ENCODE peak calls at places on chromosomes 4 and X, in five cellular contexts. M is body of pancreas, I is brain microvascular endothelial cell, V is IMR-90, G is fibroblast of mammary gland. L is an unnamed sample.

GRCh38 chr4:569958-570667 is 6.0 kb downstream of the TMEM271 start:
- DNase-seq in M (no peak), I (no peak), V (no peak), G (no peak), L (no peak)

GRCh38 chr4:182825786-182826185 is 91.4 kb downstream of the DCTD start:
- DNase-seq in M (no peak), I (no peak), V (no peak), G (no peak), L (no peak)

GRCh38 chr4:3475713-3476260 is 12.7 kb downstream of the DOK7 start:
- DNase-seq in M (no peak), I (no peak), V (no peak), G (no peak), L (no peak)

GRCh38 chr4:46123872-46124755 is at the start of gene GABRG1:
- DNase-seq in M (no peak), I (no peak), V (no peak), G (no peak), L (no peak)

GRCh38 chrX:130114141-130114561 is 3.9 kb upstream of the ELF4 start:
- DNase-seq in M (no peak), I (no peak), V (peak; percentile 19), G (peak; percentile 71), L (no peak)

GRCh38 chrX:9285342-9285771 is 179.5 kb upstream of the TBL1X start:
- DNase-seq in M (no peak), I (no peak), V (no peak), G (no peak), L (no peak)

GRCh38 chr4:22485751-22486150 is 30.1 kb downstream of the ADGRA3 start:
- DNase-seq in M (peak; percentile 31), I (peak; percentile 32), V (peak; percentile 76), G (peak; percentile 91), L (peak; percentile 56)

GRCh38 chr4:51853027-51853682 is 10.2 kb downstream of the DCUN1D4 start:
- DNase-seq in M (no peak), I (no peak), V (peak; percentile 17), G (no peak), L (no peak)

GRCh38 chrX:64202808-64203320 is 2.6 kb downstream of the AMER1 start:
- DNase-seq in M (no peak), I (no peak), V (peak; percentile 16), G (peak; percentile 8), L (no peak)

GRCh38 chr4:78069309-78069708 is 12.2 kb downstream of the FRAS1 start:
- DNase-seq in M (no peak), I (no peak), V (no peak), G (no peak), L (no peak)

GRCh38 chrX:101708180-101708579 is 48.5 kb upstream of the ARMCX2 start:
- DNase-seq in M (no peak), I (no peak), V (peak; percentile 1), G (peak; percentile 8), L (no peak)

GRCh38 chrX:77785400-77785745 is 643 bp downstream of the ATRX start:
- DNase-seq in M (peak; percentile 13), I (no peak), V (peak; percentile 8), G (peak; percentile 17), L (no peak)

GRCh38 chr4:147862043-147862692 is 130.3 kb downstream of the ARHGAP10 start:
- DNase-seq in M (no peak), I (no peak), V (no peak), G (no peak), L (no peak)

GRCh38 chrX:69231903-69232302 is 66.7 kb upstream of the PJA1 start:
- DNase-seq in M (no peak), I (peak; percentile 1), V (no peak), G (peak; percentile 53), L (no peak)

GRCh38 chr4:27629532-27630225 is 769.0 kb downstream of the STIM2 start:
- DNase-seq in M (no peak), I (no peak), V (no peak), G (no peak), L (no peak)

GRCh38 chr4:57231781-57232180 is 121.6 kb upstream of the IGFBP7 start:
- DNase-seq in M (no peak), I (no peak), V (no peak), G (peak; percentile 33), L (no peak)

GRCh38 chrX:19886888-19887531 is 390 bp downstream of the SH3KBP1 start:
- DNase-seq in M (peak; percentile 5), I (no peak), V (no peak), G (no peak), L (no peak)

GRCh38 chr4:68375667-68376559 is 26.0 kb upstream of the YTHDC1 start:
- DNase-seq in M (peak; percentile 65), I (peak; percentile 28), V (peak; percentile 64), G (peak; percentile 65), L (peak; percentile 51)

GRCh38 chr4:110309686-110310085 is 111.3 kb upstream of the ELOVL6 start:
- DNase-seq in M (no peak), I (no peak), V (peak; percentile 2), G (peak; percentile 78), L (peak; percentile 17)

GRCh38 chr4:101065346-101065745 is 282.0 kb downstream of the PPP3CA start:
- DNase-seq in M (no peak), I (no peak), V (no peak), G (no peak), L (no peak)

GRCh38 chr4:48138936-48139335 is 4.9 kb upstream of the TXK start:
- DNase-seq in M (no peak), I (no peak), V (no peak), G (no peak), L (no peak)

GRCh38 chr4:109472343-109472761 is 38.7 kb downstream of the SEC24B start:
- DNase-seq in M (no peak), I (peak; percentile 42), V (peak; percentile 84), G (peak; percentile 68), L (peak; percentile 27)

GRCh38 chr4:101232074-101232776 is 115.1 kb downstream of the PPP3CA start:
- DNase-seq in M (peak; percentile 27), I (peak; percentile 90), V (peak; percentile 79), G (peak; percentile 82), L (no peak)

GRCh38 chrX:1361275-1361674 is 24.7 kb downstream of the IL3RA start:
- DNase-seq in M (no peak), I (no peak), V (no peak), G (no peak), L (no peak)

DNA sequence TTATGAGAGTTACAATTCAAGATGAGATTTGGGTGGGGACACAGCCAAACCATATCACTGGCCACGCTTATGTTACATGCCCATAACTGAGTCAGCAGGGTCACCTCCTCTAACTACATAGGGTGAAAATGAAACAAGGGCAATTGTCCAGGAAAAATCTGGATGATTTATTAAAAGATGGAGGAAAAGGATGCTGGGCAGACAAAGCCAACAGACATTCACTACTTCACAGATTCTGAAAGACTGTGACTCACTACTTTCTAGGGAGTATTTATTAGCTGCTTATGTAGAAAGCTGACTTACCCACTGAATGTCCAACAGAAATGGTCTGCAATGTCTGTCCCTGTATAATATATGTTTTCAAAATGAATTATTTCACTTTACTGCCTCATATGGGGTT is 72.4 kb downstream of the APBB2 start:
- DNase-seq in M (no peak), I (no peak), V (peak; percentile 86), G (peak; percentile 98), L (peak; percentile 84)
- H3K4me3 ChIP-seq in M (no peak overlapping the region), I (no peak overlapping the region), V (no peak overlapping the region), G (no peak overlapping the region), L (no peak overlapping the region)

GRCh38 chr4:2186865-2187172 is 55.1 kb downstream of the HAUS3 start:
- DNase-seq in M (no peak), I (no peak), V (no peak), G (no peak), L (no peak)
- H3K4me3 ChIP-seq in M (no peak overlapping the region), I (no peak overlapping the region), V (no peak overlapping the region), G (no peak overlapping the region), L (no peak overlapping the region)

GRCh38 chrX:136453114-136453513 is 34.6 kb upstream of the BRS3 start:
- DNase-seq in M (no peak), I (no peak), V (no peak), G (no peak), L (no peak)

GRCh38 chrX:136447308-136447707 is 40.4 kb upstream of the BRS3 start:
- DNase-seq in M (no peak), I (no peak), V (no peak), G (no peak), L (no peak)

GRCh38 chrX:136447968-136448367 is 39.8 kb upstream of the BRS3 start:
- DNase-seq in M (no peak), I (no peak), V (no peak), G (no peak), L (no peak)

GRCh38 chrX:136452614-136453013 is 35.1 kb upstream of the BRS3 start:
- DNase-seq in M (no peak), I (no peak), V (no peak), G (no peak), L (no peak)

DNA sequence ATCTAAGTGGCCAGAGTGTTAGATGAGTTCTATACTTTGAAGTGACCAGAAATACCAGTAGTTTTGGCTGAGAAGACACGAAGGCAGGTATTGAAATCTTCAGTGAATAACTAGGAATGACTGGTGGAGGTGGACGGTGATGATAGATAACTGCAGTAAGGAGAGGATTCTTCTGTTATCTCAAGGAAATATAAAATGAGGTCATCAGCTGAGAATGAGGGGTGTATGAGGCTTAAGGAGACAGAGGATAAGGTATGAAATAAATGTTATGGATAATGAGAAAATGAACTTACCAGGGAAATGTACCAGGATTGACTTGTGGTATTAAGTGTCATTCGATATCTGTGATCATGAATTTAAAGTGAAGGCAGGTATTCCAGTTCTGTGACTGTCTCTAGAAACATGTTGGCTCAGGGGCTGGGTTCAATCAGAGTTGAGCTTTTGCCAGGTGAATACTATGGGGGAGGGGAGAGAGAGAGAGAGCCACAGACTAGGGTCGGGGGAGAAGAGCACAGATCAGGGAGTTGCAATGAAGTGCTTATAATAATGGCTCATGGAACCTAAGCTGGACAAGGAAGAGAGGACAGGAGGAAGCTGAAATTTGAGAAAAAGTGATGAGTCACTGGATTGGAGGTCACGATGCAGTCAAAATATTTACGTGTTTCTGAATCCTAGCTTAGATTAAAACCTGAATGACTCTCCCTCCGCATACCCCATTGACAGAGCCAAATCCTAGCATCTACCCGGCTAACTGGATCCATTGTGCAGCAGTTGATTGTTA is 37.5 kb upstream of the BRS3 start:
- DNase-seq in M (no peak), I (no peak), V (peak; percentile 23), G (no peak), L (no peak)
- H3K4me3 ChIP-seq in M (no peak overlapping the region), I (no peak overlapping the region), V (no peak overlapping the region), G (no peak overlapping the region), L (no peak overlapping the region)

GRCh38 chr4:155532373-155532772 is 134.3 kb upstream of the GUCY1A1 start:
- DNase-seq in M (no peak), I (no peak), V (no peak), G (no peak), L (no peak)

GRCh38 chr4:155529761-155530160 is 136.9 kb upstream of the GUCY1A1 start:
- DNase-seq in M (no peak), I (no peak), V (no peak), G (no peak), L (no peak)

GRCh38 chr4:155530857-155531256 is 135.8 kb upstream of the GUCY1A1 start:
- DNase-seq in M (no peak), I (no peak), V (no peak), G (no peak), L (no peak)

GRCh38 chr4:155529197-155529596 is 137.5 kb upstream of the GUCY1A1 start:
- DNase-seq in M (no peak), I (no peak), V (no peak), G (peak; percentile 69), L (no peak)

DNA sequence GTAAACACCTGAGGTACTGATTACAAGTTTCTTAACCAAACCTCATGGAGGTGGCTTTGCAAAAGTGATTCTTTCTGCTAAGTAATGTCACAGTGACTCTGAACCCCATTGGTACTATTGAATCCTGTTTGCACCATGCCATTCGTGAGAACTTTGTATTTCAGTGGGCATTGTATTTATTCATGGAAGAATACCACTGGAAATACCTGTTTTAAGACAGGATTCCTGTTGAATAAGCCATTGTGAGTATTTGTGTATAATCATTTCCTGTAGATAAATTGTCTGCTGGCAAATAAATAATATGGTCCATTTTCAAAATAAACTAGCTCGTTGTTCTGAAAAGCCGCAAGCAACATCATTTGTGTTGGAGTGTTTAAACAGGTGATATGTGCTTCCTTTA is 136.4 kb upstream of the GUCY1A1 start:
- DNase-seq in M (no peak), I (no peak), V (no peak), G (no peak), L (no peak)
- H3K4me3 ChIP-seq in M (no peak overlapping the region), I (no peak overlapping the region), V (no peak overlapping the region), G (no peak overlapping the region), L (no peak overlapping the region)